ENCODE peak calls at places on chromosome 22, in eight cellular contexts. Y is stimulated activated CD4-positive, alpha-beta T cell treated with anti-CD3 and anti-CD28 coated beads, Interleukin-4, amount 100 ng/mL, for 24 hours; H is GM20000; E is lower lobe of right lung; W is activated T-helper 1 cell treated with anti-CD3 and anti-CD28 coated beads, Interleukin-2, amount 50 U/mL, for 16 hours; M is mucosa of gallbladder; Q is activated T-cell treated with anti-CD3 and anti-CD28 coated beads for 4 hours; V is GM23338. B is an unnamed sample.

GRCh38 chr22:40721266-40721665 is 42.0 kb downstream of the MCHR1 start:
- DNase-seq in H (no peak), Q (no peak), Y (no peak), W (no peak), E (no peak), M (no peak), V (peak), B (no peak)

GRCh38 chr22:47042861-47043496 is 280.5 kb downstream of the TBC1D22A start:
- DNase-seq in Y (no peak), E (peak), W (no peak), H (no peak), V (no peak), M (no peak), Q (no peak), B (no peak)

GRCh38 chr22:50118557-50119168 is 28.9 kb downstream of the MOV10L1 start:
- DNase-seq in M (peak), V (no peak), W (no peak), E (no peak), Y (no peak), H (no peak), Q (no peak), B (no peak)

GRCh38 chr22:20552450-20552894 is 45.1 kb downstream of the MED15 start:
- DNase-seq in Q (no peak), E (no peak), M (peak), Y (no peak), V (no peak), H (no peak), W (no peak), B (no peak)

GRCh38 chr22:37752189-37753061 is 55.3 kb upstream of the GCAT start:
- DNase-seq in Q (no peak), M (peak), V (no peak), W (no peak), Y (no peak), H (no peak), E (peak), B (no peak)

GRCh38 chr22:48979482-48979881 is 848.2 kb downstream of the BRD1 start:
- DNase-seq in Y (no peak), W (no peak), H (no peak), E (no peak), Q (no peak), V (no peak), M (no peak), B (no peak)

GRCh38 chr22:20430101-20430640 is 7.5 kb downstream of the SCARF2 start:
- DNase-seq in H (peak), W (no peak), Y (no peak), V (no peak), E (peak), M (no peak), Q (no peak), B (no peak)

GRCh38 chr22:24768537-24769374 is 5.8 kb downstream of the PIWIL3 start:
- DNase-seq in W (no peak), Y (peak), H (peak), Q (peak), V (peak), E (peak), M (peak), B (peak)

GRCh38 chr22:22449819-22450218 is 58.7 kb downstream of the ZNF280B start:
- DNase-seq in H (no peak), V (no peak), Y (no peak), W (no peak), M (no peak), Q (no peak), E (no peak), B (no peak)